ENCODE peak calls at places on chromosome 3, in six cellular contexts. C is fibroblast of villous mesenchyme; F is A549; L is CD8-positive, alpha-beta T cell; N is body of pancreas; T is brain microvascular endothelial cell. M is an unnamed sample.

GRCh38 chr3:11717768-11718581 is 74.3 kb upstream of the VGLL4 start:
- DNase-seq in C (peak; percentile 61), F (peak; percentile 38), L (no peak), N (peak; percentile 40), T (peak; percentile 35), M (no peak)

GRCh38 chr3:194801378-194802124 is 115.9 kb downstream of the FAM43A start:
- DNase-seq in C (no peak), F (no peak), L (no peak), N (no peak), T (no peak), M (no peak)

GRCh38 chr3:191136347-191136746 is 62.7 kb upstream of the OSTN start:
- DNase-seq in C (peak; percentile 48), F (no peak), L (no peak), N (no peak), T (peak; percentile 46), M (no peak)

GRCh38 chr3:139317660-139318430 is 26.0 kb upstream of the MRPS22 start:
- DNase-seq in C (no peak), F (peak; percentile 46), L (no peak), N (peak; percentile 12), T (no peak), M (no peak)

GRCh38 chr3:153881201-153881600 is 240.0 kb upstream of the ARHGEF26 start:
- DNase-seq in C (no peak), F (no peak), L (no peak), N (no peak), T (no peak), M (no peak)

GRCh38 chr3:119675188-119675874 is 1.9 kb downstream of the COX17 start:
- DNase-seq in C (no peak), F (no peak), L (no peak), N (no peak), T (no peak), M (no peak)

GRCh38 chr3:143608966-143609365 is 239.3 kb downstream of the SLC9A9 start:
- DNase-seq in C (peak; percentile 93), F (no peak), L (no peak), N (no peak), T (peak; percentile 96), M (no peak)

GRCh38 chr3:171871392-171872274 is 28.5 kb downstream of the TMEM212 start:
- DNase-seq in C (no peak), F (no peak), L (no peak), N (no peak), T (no peak), M (no peak)

GRCh38 chr3:136336329-136337100 is 86.4 kb downstream of the PCCB start:
- DNase-seq in C (no peak), F (no peak), L (no peak), N (no peak), T (no peak), M (no peak)

GRCh38 chr3:124059580-124059979 is 67.7 kb upstream of the ROPN1 start:
- DNase-seq in C (no peak), F (no peak), L (no peak), N (no peak), T (no peak), M (peak; percentile 60)

DNA sequence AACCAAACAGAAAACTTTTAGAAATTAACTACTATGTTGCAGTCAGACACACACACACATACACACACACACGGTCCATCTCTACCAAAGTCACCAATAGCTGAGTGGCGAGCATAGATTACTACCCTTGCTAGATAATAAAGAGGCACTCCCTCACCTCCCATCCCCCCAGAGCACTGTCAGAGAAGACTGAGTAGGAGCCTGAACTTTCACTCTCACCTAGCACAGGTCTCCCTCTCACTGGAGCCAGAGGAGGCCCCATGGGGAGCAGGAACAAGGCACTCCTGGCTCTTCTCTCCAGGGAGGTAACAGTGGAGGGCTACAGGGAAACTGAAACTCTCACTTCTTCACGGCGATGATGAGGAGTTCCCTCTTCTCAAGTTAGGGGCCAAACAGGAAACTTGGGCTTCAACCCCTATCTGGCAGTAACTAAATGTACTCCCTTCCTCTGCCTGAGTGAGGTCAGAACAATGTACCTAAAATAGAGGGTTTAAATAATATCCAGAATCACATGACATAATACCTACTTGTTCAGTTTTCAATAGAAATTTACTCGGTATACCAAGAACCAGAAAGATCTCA is 975.3 kb upstream of the GBE1 start:
- DNase-seq in C (no peak), F (no peak), L (no peak), N (no peak), T (no peak), M (no peak)
- H3K4me3 ChIP-seq in C (no peak overlapping the region), F (no peak overlapping the region), L (no peak overlapping the region), N (no peak overlapping the region), T (no peak overlapping the region), M (no peak overlapping the region)

GRCh38 chr3:13282986-13283876 is 136.9 kb downstream of the NUP210 start:
- DNase-seq in C (no peak), F (peak; percentile 64), L (no peak), N (no peak), T (no peak), M (no peak)

GRCh38 chr3:13283877-13284264 is 136.3 kb downstream of the NUP210 start:
- DNase-seq in C (no peak), F (no peak), L (no peak), N (no peak), T (no peak), M (no peak)

GRCh38 chr3:13280856-13281656 is 139.1 kb downstream of the NUP210 start:
- DNase-seq in C (no peak), F (no peak), L (no peak), N (no peak), T (no peak), M (no peak)

GRCh38 chr3:13281657-13282527 is 138.2 kb downstream of the NUP210 start:
- DNase-seq in C (no peak), F (peak; percentile 74), L (no peak), N (peak; percentile 67), T (no peak), M (no peak)

GRCh38 chr3:13282528-13282985 is 137.6 kb downstream of the NUP210 start:
- DNase-seq in C (no peak), F (no peak), L (no peak), N (no peak), T (no peak), M (no peak)
- H3K4me3 ChIP-seq in C (no peak overlapping the region), F (peak overlapping the region; percentile 83), L (no peak overlapping the region), N (peak overlapping the region; percentile 37), T (no peak overlapping the region), M (no peak overlapping the region)

GRCh38 chr3:48338635-48339034 is 5.2 kb upstream of the SPINK8 start:
- DNase-seq in C (no peak), F (no peak), L (no peak), N (no peak), T (no peak), M (no peak)

GRCh38 chr3:48334605-48335004 is 1.1 kb upstream of the SPINK8 start:
- DNase-seq in C (no peak), F (no peak), L (no peak), N (no peak), T (no peak), M (no peak)
- H3K4me3 ChIP-seq in C (no peak overlapping the region), F (no peak overlapping the region), L (no peak overlapping the region), N (no peak overlapping the region), T (no peak overlapping the region), M (no peak overlapping the region)

DNA sequence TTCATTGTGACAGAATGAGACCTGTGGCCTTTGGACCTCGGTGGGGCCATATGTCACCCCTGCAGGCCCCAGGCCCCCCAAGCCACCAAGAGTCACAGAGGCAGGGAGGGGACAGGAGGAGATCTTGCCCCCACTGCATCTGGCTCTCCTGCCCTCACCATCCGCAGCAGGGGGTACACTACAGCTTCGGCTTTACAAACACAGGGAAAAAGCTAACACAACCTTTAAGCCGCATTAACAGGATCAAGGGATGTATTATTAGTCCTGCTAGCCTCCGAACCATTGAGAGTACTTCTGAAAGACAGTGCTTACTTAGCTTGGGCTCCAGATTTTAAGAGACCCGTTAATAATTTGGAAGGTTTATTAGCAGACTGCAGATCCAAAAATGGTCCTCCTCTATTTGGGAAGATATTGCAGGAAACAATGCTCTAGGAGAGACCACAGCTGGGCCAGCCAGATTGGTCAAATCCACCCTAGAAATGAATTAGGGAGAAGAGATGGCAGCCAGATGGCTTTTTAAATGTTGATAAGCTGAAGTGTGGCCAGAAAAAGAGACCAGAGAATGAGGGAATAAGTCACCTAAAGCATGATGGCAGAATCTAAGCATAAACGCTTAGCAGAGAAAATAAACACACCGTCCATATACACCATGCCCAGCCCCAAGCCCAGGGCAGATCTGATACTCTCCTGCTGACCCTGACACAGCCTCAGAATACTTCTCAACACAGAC is 31.5 kb downstream of the SRGAP3 start:
- DNase-seq in C (no peak), F (no peak), L (no peak), N (no peak), T (no peak), M (no peak)
- H3K4me3 ChIP-seq in C (no peak overlapping the region), F (no peak overlapping the region), L (no peak overlapping the region), N (no peak overlapping the region), T (no peak overlapping the region), M (no peak overlapping the region)

DNA sequence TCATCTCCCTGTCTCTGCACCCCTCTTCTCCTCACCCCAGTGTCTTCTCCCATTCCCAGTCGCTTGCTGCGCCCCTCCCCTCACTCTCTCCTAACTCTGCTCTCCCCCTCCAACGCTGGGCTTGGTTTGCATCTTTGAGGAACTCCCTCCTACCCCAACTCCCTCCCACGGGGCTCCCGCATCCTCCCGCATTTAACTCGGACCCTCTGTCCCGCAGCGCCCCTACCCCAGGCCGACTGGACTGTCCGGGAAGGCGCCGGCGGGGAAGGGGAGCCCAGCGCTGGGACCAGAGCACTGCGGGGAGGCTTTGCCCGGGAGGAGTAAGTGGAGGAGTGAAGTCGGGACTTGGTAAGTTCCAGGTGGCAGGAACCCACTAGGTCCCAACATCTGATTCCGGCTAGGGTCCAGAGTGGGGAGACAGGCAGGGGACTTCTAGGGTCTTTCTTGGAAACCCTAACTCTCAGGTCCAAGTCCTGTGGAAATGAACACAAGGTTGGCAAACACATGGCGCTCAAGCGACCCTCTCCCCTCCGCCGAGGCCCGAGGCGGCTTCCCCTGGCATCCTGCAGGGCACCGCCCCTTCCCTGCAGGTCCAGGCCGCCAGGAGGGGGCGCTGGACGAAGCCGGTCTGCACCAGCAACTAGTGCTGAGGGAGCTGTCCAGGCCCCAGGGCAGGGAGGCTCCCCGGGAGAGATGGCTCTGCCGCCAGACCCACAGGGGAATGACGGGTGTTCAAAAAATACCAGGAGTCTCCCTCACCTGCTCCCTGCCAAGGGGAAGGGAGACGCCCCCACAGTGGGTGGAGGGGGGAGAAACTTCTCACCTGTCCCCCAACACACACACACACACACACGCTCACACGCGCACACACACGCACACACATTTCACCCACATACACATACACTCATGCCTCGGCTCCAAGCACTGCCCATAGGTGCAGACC is 53.2 kb downstream of the LHFPL4 start:
- DNase-seq in C (peak; percentile 66), F (peak; percentile 83), L (peak; percentile 63), N (peak; percentile 46), T (peak; percentile 61), M (no peak)
- H3K4me3 ChIP-seq in C (no peak overlapping the region), F (no peak overlapping the region), L (peak overlapping the region; percentile 19), N (no peak overlapping the region), T (no peak overlapping the region), M (peak overlapping the region; percentile 12)

GRCh38 chr3:58129041-58129440 is 81.7 kb downstream of the DNASE1L3 start:
- DNase-seq in C (no peak), F (no peak), L (no peak), N (no peak), T (no peak), M (no peak)
- H3K4me3 ChIP-seq in C (no peak overlapping the region), F (no peak overlapping the region), L (no peak overlapping the region), N (no peak overlapping the region), T (no peak overlapping the region), M (no peak overlapping the region)

GRCh38 chr3:32822609-32823498 is 5.1 kb downstream of the TRIM71 start:
- DNase-seq in C (no peak), F (no peak), L (no peak), N (no peak), T (no peak), M (no peak)
- H3K4me3 ChIP-seq in C (no peak overlapping the region), F (no peak overlapping the region), L (no peak overlapping the region), N (no peak overlapping the region), T (no peak overlapping the region), M (no peak overlapping the region)

M was measured in SK-N-MC.